ENCODE peak calls at places on chromosomes 2 and 18, in seven cellular contexts. H is fibroblast of pulmonary artery, E is heart left ventricle, U is astrocyte of the cerebellum, B is HFF-Myc, P is mucosa of descending colon, Y is GM12865. S is an unnamed sample.

GRCh38 chr2:37643102-37644078 is 28.1 kb downstream of the CDC42EP3 start:
- DNase-seq in H (no peak), E (no peak), U (no peak), B (no peak), P (no peak), Y (no peak), S (no peak)

GRCh38 chr18:32470136-32470712 is 458 bp downstream of the GAREM1 start:
- DNase-seq in H (peak), E (peak), U (no peak), B (no peak), P (peak), Y (peak), S (no peak)

GRCh38 chr2:219362072-219362471 is 25.6 kb downstream of the DNPEP start:
- DNase-seq in H (no peak), E (no peak), U (no peak), B (no peak), P (no peak), Y (no peak), S (no peak)

GRCh38 chr18:67612281-67612680 is 95.8 kb upstream of the DSEL start:
- DNase-seq in H (no peak), E (no peak), U (no peak), B (no peak), P (no peak), Y (no peak), S (no peak)

GRCh38 chr18:51753365-51754057 is 556.0 kb upstream of the MEX3C start:
- DNase-seq in H (no peak), E (no peak), U (no peak), B (no peak), P (no peak), Y (no peak), S (no peak)

GRCh38 chr18:53971331-53971730 is 253.1 kb downstream of the MBD2 start:
- DNase-seq in H (no peak), E (no peak), U (no peak), B (no peak), P (no peak), Y (no peak), S (no peak)

GRCh38 chr2:21819475-21819874 is 695.7 kb downstream of the TDRD15 start:
- DNase-seq in H (peak), E (no peak), U (no peak), B (no peak), P (no peak), Y (no peak), S (no peak)

GRCh38 chr2:172100080-172101007 is 2.4 kb downstream of the DLX2 start:
- DNase-seq in H (no peak), E (no peak), U (no peak), B (no peak), P (no peak), Y (no peak), S (no peak)

GRCh38 chr2:111100765-111101162 is 19.9 kb upstream of the BCL2L11 start:
- DNase-seq in H (no peak), E (no peak), U (no peak), B (no peak), P (no peak), Y (peak), S (no peak)

GRCh38 chr2:188984680-188985079 is 10.5 kb downstream of the COL3A1 start:
- DNase-seq in H (peak), E (no peak), U (peak), B (no peak), P (no peak), Y (no peak), S (no peak)

GRCh38 chr2:173079968-173080860 is 4.6 kb downstream of the MAP3K20 start:
- DNase-seq in H (peak), E (no peak), U (peak), B (peak), P (no peak), Y (no peak), S (no peak)

GRCh38 chr2:216758431-216759155 is 63.2 kb upstream of the IGFBP5 start:
- DNase-seq in H (no peak), E (no peak), U (no peak), B (no peak), P (no peak), Y (no peak), S (no peak)

GRCh38 chr2:241011296-241011600 is 12.8 kb downstream of the SNED1 start:
- DNase-seq in H (no peak), E (no peak), U (no peak), B (no peak), P (no peak), Y (no peak), S (no peak)

GRCh38 chr2:140804682-140805235 is 1326.1 kb downstream of the LRP1B start:
- DNase-seq in H (no peak), E (no peak), U (no peak), B (no peak), P (no peak), Y (no peak), S (no peak)

GRCh38 chr2:140814141-140814540 is 1316.7 kb downstream of the LRP1B start:
- DNase-seq in H (no peak), E (no peak), U (no peak), B (no peak), P (no peak), Y (no peak), S (no peak)

GRCh38 chr2:140808211-140808610 is 1322.6 kb downstream of the LRP1B start:
- DNase-seq in H (no peak), E (no peak), U (no peak), B (no peak), P (no peak), Y (no peak), S (no peak)

DNA sequence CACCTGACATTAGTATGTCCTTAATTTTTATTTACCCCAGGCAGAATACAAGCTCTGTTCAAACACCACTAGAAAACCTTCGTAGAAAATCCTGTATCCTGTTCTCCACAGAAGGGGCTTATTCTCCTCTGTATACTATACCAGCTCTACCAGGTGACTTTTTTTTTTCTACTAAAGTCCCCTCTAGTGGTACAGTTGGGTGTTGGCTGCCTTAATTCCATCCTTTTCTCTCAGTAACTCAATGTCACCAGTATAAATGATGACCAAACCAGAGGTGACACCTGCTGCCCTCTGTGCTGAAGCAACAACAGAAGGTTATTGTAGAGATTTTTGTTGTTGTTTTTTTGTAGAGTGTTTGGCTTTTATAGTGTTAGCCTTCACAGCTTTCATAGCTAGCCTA is 1322.0 kb downstream of the LRP1B start:
- DNase-seq in H (peak), E (no peak), U (no peak), B (no peak), P (no peak), Y (peak), S (no peak)
- TF ChIP-seq CTCF in H (peak), E (no peak), U (peak), B (peak), P (no peak), Y (peak), S (no peak)

DNA sequence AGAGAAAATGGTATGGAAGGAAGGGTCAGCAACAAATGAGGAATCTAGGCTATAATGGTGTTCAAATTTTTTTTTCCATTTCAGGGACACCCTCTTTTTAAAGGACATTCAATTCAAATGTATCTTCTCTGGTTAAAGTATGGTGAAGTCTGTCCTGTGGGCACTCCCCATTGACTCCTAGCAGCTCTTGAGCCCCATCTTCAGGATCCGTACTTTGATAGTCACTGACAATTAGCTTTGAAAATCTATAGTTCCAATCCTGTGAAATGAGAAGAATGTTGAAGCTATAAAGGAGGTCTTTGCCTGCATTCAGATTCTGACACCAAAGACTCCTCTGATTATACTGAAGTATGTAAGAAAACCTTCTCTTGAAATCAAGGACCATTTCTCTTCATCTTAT is 43.3 kb downstream of the KCNH7 start:
- DNase-seq in H (no peak), E (no peak), U (no peak), B (no peak), P (peak), Y (peak), S (no peak)
- TF ChIP-seq CTCF in H (no peak), E (no peak), U (no peak), B (no peak), P (no peak), Y (peak), S (no peak)

GRCh38 chr2:70123829-70124117 is 36.5 kb downstream of the PCBP1 start:
- DNase-seq in H (no peak), E (no peak), U (no peak), B (no peak), P (no peak), Y (no peak), S (no peak)
- TF ChIP-seq CTCF in H (no peak), E (no peak), U (no peak), B (no peak), P (no peak), Y (no peak), S (no peak)

DNA sequence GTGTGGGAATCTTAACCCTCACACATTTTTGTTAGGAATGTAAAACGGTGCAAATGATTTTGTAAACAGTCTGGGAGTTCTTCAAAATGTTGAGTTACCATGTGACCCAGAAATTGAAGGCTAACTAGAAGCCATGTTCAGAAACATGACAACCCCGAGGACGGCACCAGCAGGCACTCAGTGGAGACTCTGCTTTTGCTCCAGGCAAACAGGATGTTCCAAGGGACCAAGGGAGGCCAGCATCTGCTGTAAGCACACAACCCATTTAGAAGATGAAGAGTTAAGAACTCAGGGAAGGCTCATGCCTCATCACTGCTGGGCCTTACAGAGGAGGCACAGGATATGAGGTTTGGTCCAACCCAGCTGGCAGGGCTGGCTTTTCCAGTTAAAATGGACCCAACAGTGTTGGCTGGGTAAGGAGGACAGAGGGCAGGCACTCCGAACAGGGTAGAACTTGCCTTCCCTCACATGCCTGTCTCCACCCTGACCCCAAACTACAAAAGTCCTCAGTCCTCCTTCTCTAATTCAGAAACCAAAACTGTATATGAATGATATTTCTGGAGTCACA is 23.6 kb downstream of the PARD6G start:
- DNase-seq in H (no peak), E (no peak), U (no peak), B (no peak), P (no peak), Y (no peak), S (no peak)
- TF ChIP-seq CTCF in H (no peak), E (no peak), U (no peak), B (no peak), P (no peak), Y (no peak), S (no peak)

GRCh38 chr2:134663451-134663850 is 55.3 kb downstream of the TMEM163 start:
- DNase-seq in H (no peak), E (no peak), U (no peak), B (no peak), P (no peak), Y (no peak), S (no peak)

GRCh38 chr2:134662751-134663150 is 56.0 kb downstream of the TMEM163 start:
- DNase-seq in H (no peak), E (no peak), U (no peak), B (no peak), P (no peak), Y (no peak), S (no peak)

GRCh38 chr2:134660619-134661403 is 58.0 kb downstream of the TMEM163 start:
- DNase-seq in H (no peak), E (no peak), U (no peak), B (no peak), P (no peak), Y (no peak), S (no peak)

GRCh38 chr2:134659724-134660123 is 59.1 kb downstream of the TMEM163 start:
- DNase-seq in H (no peak), E (no peak), U (no peak), B (no peak), P (no peak), Y (no peak), S (no peak)

GRCh38 chr2:134657650-134658250 is 61.0 kb downstream of the TMEM163 start:
- DNase-seq in H (peak), E (no peak), U (no peak), B (no peak), P (no peak), Y (peak), S (no peak)
- TF ChIP-seq CTCF in H (peak), E (peak), U (peak), B (peak), P (no peak), Y (peak), S (no peak)

GRCh38 chr18:24488824-24489493 is 28.5 kb downstream of the HRH4 start:
- DNase-seq in H (peak), E (no peak), U (peak), B (peak), P (peak), Y (peak), S (no peak)
- TF ChIP-seq CTCF in H (peak), E (peak), U (peak), B (peak), P (peak), Y (peak), S (no peak)

GRCh38 chr2:232367016-232367415 is 11.5 kb upstream of the ALPP start:
- DNase-seq in H (no peak), E (no peak), U (no peak), B (no peak), P (no peak), Y (no peak), S (no peak)

GRCh38 chr2:232368311-232368731 is 10.2 kb upstream of the ALPP start:
- DNase-seq in H (no peak), E (no peak), U (no peak), B (no peak), P (no peak), Y (no peak), S (no peak)

GRCh38 chr2:232363784-232364615 is 14.6 kb upstream of the ALPP start:
- DNase-seq in H (no peak), E (no peak), U (no peak), B (no peak), P (no peak), Y (peak), S (no peak)

GRCh38 chr2:232362174-232362913 is 16.2 kb upstream of the ALPP start:
- DNase-seq in H (no peak), E (no peak), U (no peak), B (no peak), P (no peak), Y (no peak), S (no peak)

DNA sequence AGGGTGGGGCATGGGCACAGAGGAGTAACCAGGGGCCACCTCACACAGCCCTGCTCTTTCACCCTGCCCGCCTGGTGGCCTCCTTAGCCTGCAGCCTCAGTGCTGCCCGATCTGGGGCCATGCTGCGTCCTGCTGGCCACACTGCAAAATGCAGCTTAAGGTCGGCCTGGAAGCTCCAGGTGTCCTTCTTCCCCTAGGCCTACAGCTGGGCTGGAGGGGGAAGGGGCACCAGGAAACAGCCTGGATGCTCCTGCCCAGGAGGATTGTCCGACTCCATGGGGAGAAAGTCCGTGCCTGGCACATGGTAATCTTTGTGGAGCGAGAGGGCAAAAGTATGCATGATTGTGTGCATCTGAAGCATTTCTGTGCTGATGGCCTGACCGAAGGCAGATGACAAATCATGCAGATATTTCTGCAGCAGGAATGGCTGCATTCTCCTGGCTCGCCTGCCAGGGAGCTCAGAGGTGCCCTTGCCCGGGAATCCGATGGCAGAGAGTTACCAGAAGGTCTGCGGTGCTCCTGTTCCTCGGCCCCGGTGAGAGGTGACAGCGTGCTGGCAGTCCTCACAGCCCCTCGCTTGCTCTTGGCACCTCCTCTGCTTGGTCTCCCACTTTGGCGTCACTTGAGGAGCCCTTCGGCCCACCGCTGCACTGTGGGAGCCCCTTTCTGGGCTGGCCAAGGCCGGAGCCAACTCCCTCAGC is 12.8 kb upstream of the ALPP start:
- DNase-seq in H (peak), E (peak), U (no peak), B (no peak), P (peak), Y (peak), S (no peak)
- TF ChIP-seq CTCF in H (peak), E (no peak), U (peak), B (peak), P (no peak), Y (peak), S (no peak)

DNA sequence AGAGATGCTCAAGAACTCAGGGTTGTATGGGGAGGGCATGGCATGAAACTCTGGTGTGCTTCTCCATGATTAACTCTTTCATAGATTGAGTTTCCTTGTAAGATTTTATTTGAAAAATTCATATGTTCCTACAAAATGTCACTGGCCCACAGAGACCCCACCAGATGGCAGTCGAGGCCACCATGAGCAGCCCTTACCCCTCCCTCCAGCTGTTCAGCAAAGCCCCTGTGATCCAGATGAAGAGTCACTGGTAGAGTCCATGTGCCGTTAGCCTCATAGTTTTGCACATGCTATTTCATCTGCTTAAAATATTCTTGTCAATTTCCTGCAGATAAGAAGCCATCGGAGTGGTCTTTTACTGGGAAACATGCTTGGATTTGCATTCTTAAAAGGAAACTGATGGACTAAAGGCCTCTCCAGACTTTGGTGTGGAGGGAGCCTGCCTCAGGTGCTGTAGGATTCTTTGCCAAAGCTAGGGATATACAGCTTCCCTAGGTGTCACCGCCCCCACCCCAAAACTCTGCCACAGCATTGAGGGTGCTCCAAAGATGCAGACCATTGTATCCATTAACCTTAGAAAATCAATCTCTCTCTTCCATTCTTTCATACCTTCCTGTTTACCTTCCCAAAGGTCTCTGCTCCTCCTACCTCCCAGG is 18.8 kb downstream of the ZNF385B start:
- DNase-seq in H (peak), E (no peak), U (peak), B (peak), P (peak), Y (peak), S (no peak)
- TF ChIP-seq CTCF in H (peak), E (peak), U (peak), B (peak), P (no peak), Y (peak), S (no peak)

GRCh38 chr2:192197387-192197786 is 2.7 kb upstream of the TMEFF2 start:
- DNase-seq in H (peak), E (no peak), U (no peak), B (no peak), P (no peak), Y (no peak), S (no peak)
- TF ChIP-seq CTCF in H (peak), E (no peak), U (peak), B (peak), P (no peak), Y (no peak), S (no peak)

GRCh38 chr2:232367591-232368233 is 10.8 kb upstream of the ALPP start:
- DNase-seq in H (no peak), E (no peak), U (no peak), B (no peak), P (no peak), Y (no peak), S (no peak)
- TF ChIP-seq CTCF in H (peak), E (no peak), U (no peak), B (no peak), P (no peak), Y (peak), S (no peak)

S was measured in omental fat pad.